ENCODE peak calls at places on chromosomes 13 and 19, in ten cellular contexts. J is foreskin fibroblast, F is PC-3, Q is heart left ventricle, P is activated B cell treated with CpG ODN at 0.5 μM for 24 hours, H is mesothelial cell of epicardium, N is suprapubic skin, D is ovary, R is mammary epithelial cell, I is breast epithelium. G is an unnamed sample.

GRCh38 chr19:30173593-30174356 is 198.4 kb upstream of the ZNF536 start:
- DNase-seq in N (no peak), P (no peak), F (no peak), Q (no peak), R (no peak), J (no peak), H (no peak), D (no peak), I (no peak), G (no peak)

GRCh38 chr13:99610702-99611289 is 109.5 kb downstream of the TM9SF2 start:
- DNase-seq in N (no peak), F (no peak), J (no peak), D (no peak), Q (no peak), H (no peak), P (no peak), R (no peak), I (no peak), G (no peak)

GRCh38 chr19:34804115-34804514 is 31.1 kb upstream of the ZNF599 start:
- DNase-seq in H (no peak), F (no peak), Q (no peak), I (no peak), J (no peak), P (no peak), R (no peak), N (no peak), D (no peak), G (no peak)

GRCh38 chr19:56839665-56840451 is 668 bp downstream of the PEG3 start:
- DNase-seq in R (no peak), Q (peak; percentile 97), D (peak; percentile 90), N (peak; percentile 95), H (no peak), F (peak; percentile 73), J (peak; percentile 33), P (no peak), I (peak; percentile 94), G (no peak)

GRCh38 chr19:40693896-40694295 is 3.4 kb upstream of the NUMBL start:
- DNase-seq in N (no peak), Q (no peak), D (no peak), H (no peak), R (no peak), J (no peak), I (no peak), P (no peak), F (no peak), G (no peak)

GRCh38 chr13:81395368-81395767 is 1054.4 kb upstream of the SPRY2 start:
- DNase-seq in N (no peak), P (no peak), H (no peak), J (no peak), D (no peak), Q (no peak), R (no peak), F (no peak), I (no peak), G (peak; percentile 4)

GRCh38 chr19:5903502-5904301 is at the start of gene NDUFA11:
- DNase-seq in N (peak; percentile 100), R (no peak), F (peak; percentile 96), P (peak; percentile 96), I (peak; percentile 99), Q (peak; percentile 97), D (peak; percentile 97), J (peak; percentile 94), H (peak; percentile 99), G (peak; percentile 98)

GRCh38 chr13:26051231-26052135 is at the start of gene SHISA2:
- DNase-seq in H (peak; percentile 39), I (no peak), N (no peak), J (no peak), F (peak; percentile 52), Q (peak; percentile 33), P (no peak), D (peak; percentile 38), R (peak; percentile 66), G (peak; percentile 30)

GRCh38 chr13:97256343-97256783 is 34.2 kb downstream of the MBNL2 start:
- DNase-seq in N (no peak), J (peak; percentile 67), I (no peak), R (peak; percentile 83), F (peak; percentile 88), H (no peak), D (no peak), Q (no peak), P (no peak), G (no peak)

GRCh38 chr13:85816413-85816812 is 17.2 kb upstream of the SLITRK6 start:
- DNase-seq in J (no peak), P (no peak), F (peak; percentile 56), R (no peak), H (no peak), Q (no peak), N (no peak), I (no peak), D (no peak), G (no peak)

DNA sequence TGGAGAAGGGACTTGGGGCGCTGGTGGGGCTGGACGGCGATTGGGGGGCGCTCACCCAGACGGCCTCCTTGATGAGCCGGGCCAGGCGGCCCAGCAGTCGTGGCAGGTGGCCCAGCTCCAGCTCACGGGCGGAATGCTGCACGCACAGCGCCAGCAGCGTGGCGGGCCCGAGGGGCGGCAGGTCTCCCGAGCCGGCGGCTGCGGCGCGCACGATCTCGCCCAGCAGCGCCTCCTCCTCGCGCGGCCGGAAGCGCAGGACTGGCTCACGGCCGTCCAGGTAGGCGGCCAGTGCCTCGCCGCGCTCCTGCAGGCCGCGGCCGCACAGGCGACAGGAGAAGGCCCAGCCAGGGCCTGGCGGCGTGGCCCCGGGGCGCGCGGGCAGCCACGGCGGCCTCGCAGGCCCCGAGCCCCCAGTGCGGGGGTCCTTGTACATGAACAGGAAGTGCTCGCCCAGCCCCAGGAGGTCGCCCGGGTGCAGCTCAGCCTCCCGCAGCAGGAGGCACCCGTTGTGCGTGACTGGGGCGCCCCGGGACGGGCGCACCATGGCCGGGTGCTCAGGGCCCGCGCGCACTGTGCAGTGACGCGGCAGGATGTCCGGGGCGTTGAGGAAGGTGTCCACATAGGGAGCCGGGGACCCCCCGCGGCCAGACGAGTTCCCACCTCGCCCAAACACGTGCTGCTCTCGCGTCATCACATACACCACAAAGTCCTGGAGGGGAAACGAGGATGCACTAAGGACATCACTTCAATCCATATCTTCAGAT is 9.5 kb upstream of the MAMSTR start:
- DNase-seq in H (no peak), J (no peak), N (no peak), I (no peak), F (no peak), D (peak; percentile 69), Q (no peak), P (no peak), R (no peak), G (no peak)
- TF ChIP-seq CTCF in H (no peak), J (no peak), N (no peak), I (no peak), F (no peak), D (no peak), Q (no peak), P (no peak), R (no peak), G (no peak)

DNA sequence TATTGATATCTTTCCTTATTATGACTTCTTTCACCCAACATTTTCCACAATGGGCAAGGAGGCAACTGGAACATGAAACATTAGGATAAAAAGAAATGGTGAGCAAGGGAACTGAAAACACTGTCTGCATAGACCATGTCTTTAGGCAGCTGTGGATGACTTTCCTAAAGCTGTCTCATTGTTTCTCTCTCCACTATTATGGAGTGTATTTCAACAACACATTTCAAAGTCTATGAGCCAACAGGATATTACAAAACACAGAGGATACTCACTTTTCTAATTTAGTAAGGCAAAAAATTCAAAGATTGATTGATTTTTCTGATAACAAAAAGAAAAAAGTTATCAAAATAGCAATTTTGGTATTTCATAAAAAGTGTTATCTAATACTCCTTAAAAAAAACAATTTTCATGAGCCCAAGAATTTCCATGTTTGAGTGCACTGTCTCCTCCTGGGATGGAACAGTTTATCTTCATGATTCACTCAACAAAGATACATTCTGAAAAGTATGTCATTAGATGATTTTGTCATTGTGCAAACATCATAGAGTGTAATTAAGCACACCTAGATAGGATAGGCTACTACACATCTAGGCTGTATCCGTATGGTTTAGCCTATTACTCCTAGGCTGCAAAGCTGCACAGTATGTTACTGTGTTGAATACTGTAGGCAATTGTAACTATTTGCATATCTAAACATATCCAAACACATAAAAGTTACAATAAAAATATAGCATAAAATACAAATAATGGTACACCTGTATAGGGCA is 1568.4 kb downstream of the SLITRK5 start:
- DNase-seq in D (no peak), R (peak; percentile 28), I (no peak), P (no peak), F (peak; percentile 31), N (no peak), J (no peak), H (no peak), Q (no peak), G (no peak)
- TF ChIP-seq CTCF in D (no peak), R (no peak), I (no peak), P (no peak), F (no peak), N (no peak), J (no peak), H (no peak), Q (no peak), G (no peak)

DNA sequence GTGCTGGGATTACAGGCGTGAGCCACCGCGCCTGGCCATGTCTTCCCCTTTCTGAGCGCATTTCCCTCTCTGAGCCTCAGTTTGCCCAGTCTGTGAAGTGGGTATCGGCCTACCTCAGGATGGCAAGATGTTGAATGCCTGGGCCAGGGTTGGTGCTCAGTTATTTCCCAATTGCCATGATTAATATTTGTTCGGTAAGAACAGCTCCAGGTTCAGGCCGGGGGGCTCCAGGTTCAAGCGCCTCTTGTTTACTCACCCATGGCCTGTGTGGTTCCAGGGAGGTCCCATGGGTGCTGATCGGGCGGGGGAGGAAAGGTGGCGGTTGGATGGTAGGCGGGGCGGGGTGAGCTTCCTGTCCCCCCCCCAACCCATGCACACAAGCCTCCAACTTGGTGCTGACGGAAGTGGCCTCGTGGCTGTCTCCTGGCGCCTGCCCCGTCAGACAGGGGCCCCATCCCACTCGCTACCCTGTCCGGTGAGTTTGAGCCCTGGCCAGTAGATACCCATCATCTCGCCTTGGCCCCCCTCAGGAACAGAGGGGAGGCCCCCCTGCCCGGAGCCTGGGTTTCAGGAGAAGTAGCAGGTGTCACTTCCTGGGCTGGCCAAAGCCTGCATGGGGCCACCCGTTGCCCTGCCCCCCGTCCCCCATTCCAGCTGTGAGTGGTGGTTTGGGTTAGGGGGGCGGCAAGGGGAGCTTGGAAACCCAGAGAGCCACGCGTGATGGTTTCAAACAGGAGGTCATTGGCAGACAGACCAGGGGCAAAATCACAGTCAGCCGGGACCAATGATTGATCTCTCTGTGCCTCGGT is at the start of gene FCHO1:
- DNase-seq in J (no peak), H (no peak), D (no peak), N (no peak), F (no peak), R (no peak), Q (peak; percentile 41), P (peak; percentile 80), I (no peak), G (no peak)
- TF ChIP-seq CTCF in J (no peak), H (no peak), D (no peak), N (no peak), F (no peak), R (no peak), Q (no peak), P (no peak), I (no peak), G (no peak)

DNA sequence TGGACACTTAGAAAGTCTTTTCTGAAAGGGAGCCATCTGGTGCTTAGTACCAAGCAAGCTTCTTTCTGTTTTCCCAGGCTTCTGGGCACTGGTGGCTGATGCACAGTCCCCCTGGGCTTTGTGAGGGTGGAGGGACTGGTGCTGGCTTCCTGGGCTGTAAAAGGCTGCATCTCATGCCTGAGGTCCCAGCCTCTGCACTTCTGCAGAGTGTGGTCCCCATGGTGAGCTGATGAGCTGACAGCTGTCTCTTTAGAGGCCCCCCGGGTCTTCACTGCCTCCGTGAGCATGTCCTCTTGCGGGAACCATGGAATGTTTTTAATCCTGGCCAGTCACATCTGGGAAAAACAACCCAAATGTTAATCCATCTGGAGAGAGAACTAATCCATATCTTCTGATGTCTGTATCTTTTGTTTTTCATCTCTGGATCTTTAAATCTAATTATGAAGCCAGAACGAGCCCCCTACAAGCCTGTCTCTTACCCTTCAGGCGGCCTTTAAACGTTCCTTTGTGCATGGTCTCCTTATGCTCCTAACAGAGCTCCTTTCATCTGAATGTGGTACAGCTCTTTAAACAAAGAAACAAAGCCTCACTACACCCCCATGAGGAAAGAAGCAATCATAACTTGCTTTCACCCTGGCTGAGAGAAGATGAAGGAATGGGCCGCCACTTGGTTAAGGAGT is 40.4 kb downstream of the OLFM4 start:
- DNase-seq in I (no peak), R (no peak), H (no peak), J (no peak), D (no peak), P (no peak), Q (no peak), F (no peak), N (no peak), G (no peak)
- TF ChIP-seq CTCF in I (no peak), R (no peak), H (no peak), J (no peak), D (no peak), P (no peak), Q (no peak), F (no peak), N (no peak), G (peak; percentile 21)